ENCODE peak calls at places on chromosomes 12 and 14, in five cellular contexts. Z is RKO; E is amniotic stem cell; D is stimulated activated CD4-positive, alpha-beta T cell treated with anti-CD3 and anti-CD28 coated beads, Interleukin-4, amount 100 ng/mL, for 1 hour; X is activated CD4-positive, CD25-positive, alpha-beta regulatory T cell treated with anti-CD3 and anti-CD28 coated beads, Interleukin-2, amount 50 U/mL, for 72 hours. W is an unnamed sample.

GRCh38 chr14:75010472-75010871 is 7.8 kb downstream of the EIF2B2 start:
- DNase-seq in X (no peak), D (no peak), Z (no peak), E (no peak), W (no peak)

GRCh38 chr14:105021656-105022275 is 883 bp upstream of the CDCA4 start:
- DNase-seq in Z (peak), X (no peak), D (peak), E (no peak), W (peak)

GRCh38 chr12:89372584-89373370 is 20.5 kb upstream of the DUSP6 start:
- DNase-seq in E (no peak), X (no peak), Z (no peak), D (no peak), W (peak)

GRCh38 chr12:13033266-13033875 is 10.8 kb upstream of the FAM234B start:
- DNase-seq in D (no peak), E (no peak), X (no peak), Z (no peak), W (no peak)

GRCh38 chr12:2265461-2266167 is 212.8 kb downstream of the CACNA1C start:
- DNase-seq in E (no peak), D (no peak), Z (no peak), X (no peak), W (peak)

GRCh38 chr12:20404576-20405346 is 36.4 kb downstream of the PDE3A start:
- DNase-seq in D (no peak), E (no peak), X (no peak), Z (no peak), W (no peak)

GRCh38 chr12:4276524-4277204 is 3.1 kb downstream of the CCND2 start:
- DNase-seq in Z (peak), X (peak), D (peak), E (peak), W (peak)

GRCh38 chr14:91509083-91509877 is 830 bp downstream of the PPP4R3A start:
- DNase-seq in E (no peak), X (peak), Z (peak), D (peak), W (peak)

GRCh38 chr14:93980464-93981201 is 4.3 kb upstream of the ASB2 start:
- DNase-seq in X (no peak), E (no peak), D (no peak), Z (no peak), W (no peak)

GRCh38 chr12:51905507-51906438 is 1.5 kb upstream of the ACVRL1 start:
- DNase-seq in D (no peak), E (no peak), X (no peak), Z (no peak), W (peak)

GRCh38 chr12:30043151-30043550 is 259.4 kb upstream of the TMTC1 start:
- DNase-seq in D (no peak), E (no peak), Z (no peak), X (no peak), W (no peak)

GRCh38 chr12:110661337-110661972 is 27.5 kb downstream of the HVCN1 start:
- DNase-seq in D (peak), E (no peak), Z (no peak), X (peak), W (no peak)

GRCh38 chr14:96852823-96853422 is 55.7 kb downstream of the VRK1 start:
- DNase-seq in Z (peak), D (no peak), X (no peak), E (peak), W (no peak)

GRCh38 chr12:132151766-132152410 is 7.6 kb downstream of the NOC4L start:
- DNase-seq in E (no peak), D (peak), Z (no peak), X (peak), W (no peak)

GRCh38 chr12:101564912-101565311 is 29.9 kb upstream of the MYBPC1 start:
- DNase-seq in Z (no peak), E (no peak), X (no peak), D (no peak), W (peak)